ENCODE peak calls at places on chromosomes 7 and 10, in eight cellular contexts. O is A549; B is fibroblast of pulmonary artery; E is SHP77; U is WTC11; N is tibial artery; T is stimulated activated CD8-positive, alpha-beta memory T cell treated with anti-CD3 and anti-CD28 coated beads, Interleukin-2, amount 100 ng/mL, for 48 hours; D is Karpas-422. V is an unnamed sample.
A peak's percentile ranks its signal among the peaks of the same experiment; 100 is the strongest.

GRCh38 chr10:43344051-43344450 is 27.4 kb upstream of the FXYD4 start:
- DNase-seq in D (no peak), B (no peak), T (no peak), N (no peak), U (no peak), O (no peak), E (no peak), V (no peak)

GRCh38 chr10:91313761-91314520 is 93.5 kb downstream of the PCGF5 start:
- DNase-seq in T (no peak), E (no peak), D (no peak), O (no peak), B (peak; percentile 85), U (no peak), N (no peak), V (no peak)

GRCh38 chr7:157432957-157433576 is 96.3 kb downstream of the DNAJB6 start:
- DNase-seq in T (no peak), D (peak; percentile 69), N (peak; percentile 28), U (peak; percentile 60), E (peak; percentile 30), B (peak; percentile 51), O (peak; percentile 54), V (peak; percentile 56)

GRCh38 chr10:110495731-110496552 is 1.8 kb upstream of the DUSP5 start:
- DNase-seq in E (no peak), N (peak; percentile 68), B (peak; percentile 91), D (no peak), U (peak; percentile 34), T (peak; percentile 31), O (peak; percentile 69), V (no peak)

GRCh38 chr10:57696641-57697040 is 571.1 kb downstream of the IPMK start:
- DNase-seq in T (no peak), U (no peak), E (no peak), B (peak; percentile 93), N (no peak), D (no peak), O (peak; percentile 5), V (no peak)

GRCh38 chr10:117964528-117964927 is 82.2 kb downstream of the RAB11FIP2 start:
- DNase-seq in B (no peak), U (no peak), D (no peak), E (no peak), T (no peak), O (no peak), N (no peak), V (no peak)

GRCh38 chr10:1057106-1057657 is 997 bp downstream of the WDR37 start:
- DNase-seq in U (no peak), N (no peak), E (no peak), B (peak; percentile 27), O (peak; percentile 31), T (no peak), D (peak; percentile 66), V (no peak)

GRCh38 chr10:116524736-116525135 is 21.0 kb upstream of the PNLIP start:
- DNase-seq in N (no peak), E (no peak), D (no peak), T (no peak), O (no peak), B (no peak), U (no peak), V (no peak)

GRCh38 chr7:88700725-88701124 is 58.8 kb upstream of the ZNF804B start:
- DNase-seq in T (no peak), O (no peak), E (no peak), U (no peak), N (no peak), B (no peak), D (no peak), V (no peak)

V was measured in neuronal stem cell.